ENCODE peak calls at places on chromosomes 6 and 20, in ten cellular contexts. H, E, D, I, B, T, C, P, V and U are unnamed samples.

GRCh38 chr6:56963043-56963442 is 8.1 kb downstream of the BEND6 start:
- DNase-seq in H (no peak), E (no peak), D (no peak), I (no peak), B (no peak), T (no peak), C (no peak), P (no peak), V (no peak), U (no peak)

GRCh38 chr20:47802226-47802920 is 17.1 kb upstream of the SULF2 start:
- DNase-seq in H (no peak), E (no peak), D (no peak), I (no peak), B (no peak), T (no peak), C (no peak), P (no peak), V (no peak), U (no peak)

GRCh38 chr20:51321343-51322163 is 221.0 kb downstream of the NFATC2 start:
- DNase-seq in H (no peak), E (no peak), D (no peak), I (no peak), B (no peak), T (no peak), C (no peak), P (no peak), V (no peak), U (no peak)

GRCh38 chr20:59157961-59158541 is 5.6 kb upstream of the ZNF831 start:
- DNase-seq in H (no peak), E (no peak), D (no peak), I (no peak), B (no peak), T (no peak), C (no peak), P (no peak), V (no peak), U (no peak)

GRCh38 chr6:51250317-51250716 is 431.6 kb downstream of the TFAP2B start:
- DNase-seq in H (no peak), E (no peak), D (no peak), I (no peak), B (no peak), T (no peak), C (no peak), P (no peak), V (no peak), U (no peak)

GRCh38 chr6:16737926-16738325 is 23.3 kb downstream of the ATXN1 start:
- DNase-seq in H (no peak), E (no peak), D (peak; percentile 10), I (no peak), B (no peak), T (no peak), C (no peak), P (no peak), V (no peak), U (no peak)

GRCh38 chr20:38782275-38782674 is 23.2 kb upstream of the PPP1R16B start:
- DNase-seq in H (no peak), E (no peak), D (no peak), I (no peak), B (peak; percentile 33), T (no peak), C (no peak), P (no peak), V (no peak), U (no peak)

GRCh38 chr6:14549319-14549770 is 431.8 kb downstream of the CD83 start:
- DNase-seq in H (no peak), E (peak; percentile 47), D (no peak), I (no peak), B (no peak), T (no peak), C (no peak), P (no peak), V (no peak), U (no peak)

GRCh38 chr6:33587529-33588215 is 7.6 kb upstream of the BAK1 start:
- DNase-seq in H (no peak), E (no peak), D (no peak), I (no peak), B (no peak), T (no peak), C (no peak), P (no peak), V (no peak), U (no peak)

GRCh38 chr6:99611148-99611547 is 4.5 kb downstream of the PRDM13 start:
- DNase-seq in H (no peak), E (no peak), D (peak; percentile 6), I (no peak), B (no peak), T (no peak), C (no peak), P (peak; percentile 54), V (no peak), U (no peak)

GRCh38 chr6:3904518-3904917 is 55.3 kb downstream of the FAM50B start:
- DNase-seq in H (no peak), E (no peak), D (no peak), I (no peak), B (no peak), T (no peak), C (no peak), P (no peak), V (no peak), U (peak; percentile 6)

GRCh38 chr20:17902531-17903083 is 66.0 kb downstream of the SNX5 start:
- DNase-seq in H (no peak), E (no peak), D (no peak), I (no peak), B (no peak), T (no peak), C (no peak), P (no peak), V (no peak), U (no peak)

GRCh38 chr20:17732907-17733521 is 33.2 kb downstream of the BANF2 start:
- DNase-seq in H (no peak), E (no peak), D (no peak), I (no peak), B (no peak), T (no peak), C (no peak), P (no peak), V (no peak), U (no peak)

GRCh38 chr6:131061771-131062160 is 1.3 kb downstream of the EPB41L2 start:
- DNase-seq in H (no peak), E (no peak), D (no peak), I (no peak), B (no peak), T (no peak), C (no peak), P (no peak), V (no peak), U (no peak)

GRCh38 chr20:24507182-24507853 is 37.9 kb downstream of the SYNDIG1 start:
- DNase-seq in H (no peak), E (no peak), D (no peak), I (no peak), B (no peak), T (no peak), C (no peak), P (no peak), V (no peak), U (no peak)

GRCh38 chr6:96156425-96156824 is 140.7 kb downstream of the FUT9 start:
- DNase-seq in H (no peak), E (no peak), D (no peak), I (no peak), B (no peak), T (no peak), C (no peak), P (no peak), V (no peak), U (no peak)

GRCh38 chr6:41061196-41061726 is 8.3 kb downstream of the APOBEC2 start:
- DNase-seq in H (no peak), E (no peak), D (no peak), I (no peak), B (no peak), T (no peak), C (peak; percentile 55), P (no peak), V (no peak), U (no peak)